ENCODE peak calls at places on chromosomes 7 and 10, in six cellular contexts. X, K, Z, W, F and R are unnamed samples.

GRCh38 chr7:24877790-24878311 is 102.1 kb downstream of the OSBPL3 start:
- DNase-seq in X (no peak), K (peak), Z (no peak), W (no peak), F (no peak), R (no peak)

GRCh38 chr10:93199221-93199681 is 125.6 kb downstream of the CYP26A1 start:
- DNase-seq in X (peak), K (peak), Z (peak), W (peak), F (no peak), R (no peak)

GRCh38 chr7:112226701-112227276 is 20.3 kb downstream of the ZNF277 start:
- DNase-seq in X (no peak), K (no peak), Z (no peak), W (no peak), F (no peak), R (no peak)

GRCh38 chr10:53256623-53257022 is 484.0 kb upstream of the MBL2 start:
- DNase-seq in X (no peak), K (no peak), Z (no peak), W (no peak), F (no peak), R (no peak)

GRCh38 chr10:79397575-79398303 is 47.7 kb downstream of the ZCCHC24 start:
- DNase-seq in X (no peak), K (peak), Z (no peak), W (no peak), F (no peak), R (no peak)

GRCh38 chr10:125742465-125742864 is 23.0 kb downstream of the EDRF1 start:
- DNase-seq in X (no peak), K (no peak), Z (no peak), W (no peak), F (no peak), R (no peak)

GRCh38 chr10:50857579-50857978 is 27.8 kb downstream of the A1CF start:
- DNase-seq in X (no peak), K (no peak), Z (no peak), W (no peak), F (no peak), R (no peak)

GRCh38 chr7:100418930-100419659 is 9.4 kb downstream of the ZCWPW1 start:
- DNase-seq in X (no peak), K (no peak), Z (no peak), W (no peak), F (no peak), R (no peak)

GRCh38 chr7:69204936-69205335 is 393.3 kb upstream of the AUTS2 start:
- DNase-seq in X (no peak), K (no peak), Z (no peak), W (no peak), F (no peak), R (no peak)

GRCh38 chr7:114026486-114027089 is 107.8 kb upstream of the PPP1R3A start:
- DNase-seq in X (no peak), K (peak), Z (no peak), W (no peak), F (no peak), R (no peak)

GRCh38 chr10:29598861-29599311 is 35.9 kb downstream of the SVIL start:
- DNase-seq in X (no peak), K (peak), Z (no peak), W (peak), F (no peak), R (no peak)

GRCh38 chr10:17661510-17661909 is 17.6 kb downstream of the STAM start:
- DNase-seq in X (no peak), K (no peak), Z (no peak), W (no peak), F (no peak), R (no peak)

GRCh38 chr10:22150842-22151241 is 67.0 kb downstream of the EBLN1 start:
- DNase-seq in X (no peak), K (no peak), Z (no peak), W (no peak), F (no peak), R (no peak)

GRCh38 chr10:108147346-108147745 is 982.8 kb upstream of the SORCS1 start:
- DNase-seq in X (no peak), K (no peak), Z (no peak), W (no peak), F (no peak), R (no peak)

GRCh38 chr10:110398419-110399162 is 93.9 kb upstream of the SMNDC1 start:
- DNase-seq in X (peak), K (peak), Z (peak), W (peak), F (peak), R (peak)

GRCh38 chr7:28556036-28556435 is 143.7 kb downstream of the CREB5 start:
- DNase-seq in X (no peak), K (no peak), Z (no peak), W (no peak), F (no peak), R (no peak)

DNA sequence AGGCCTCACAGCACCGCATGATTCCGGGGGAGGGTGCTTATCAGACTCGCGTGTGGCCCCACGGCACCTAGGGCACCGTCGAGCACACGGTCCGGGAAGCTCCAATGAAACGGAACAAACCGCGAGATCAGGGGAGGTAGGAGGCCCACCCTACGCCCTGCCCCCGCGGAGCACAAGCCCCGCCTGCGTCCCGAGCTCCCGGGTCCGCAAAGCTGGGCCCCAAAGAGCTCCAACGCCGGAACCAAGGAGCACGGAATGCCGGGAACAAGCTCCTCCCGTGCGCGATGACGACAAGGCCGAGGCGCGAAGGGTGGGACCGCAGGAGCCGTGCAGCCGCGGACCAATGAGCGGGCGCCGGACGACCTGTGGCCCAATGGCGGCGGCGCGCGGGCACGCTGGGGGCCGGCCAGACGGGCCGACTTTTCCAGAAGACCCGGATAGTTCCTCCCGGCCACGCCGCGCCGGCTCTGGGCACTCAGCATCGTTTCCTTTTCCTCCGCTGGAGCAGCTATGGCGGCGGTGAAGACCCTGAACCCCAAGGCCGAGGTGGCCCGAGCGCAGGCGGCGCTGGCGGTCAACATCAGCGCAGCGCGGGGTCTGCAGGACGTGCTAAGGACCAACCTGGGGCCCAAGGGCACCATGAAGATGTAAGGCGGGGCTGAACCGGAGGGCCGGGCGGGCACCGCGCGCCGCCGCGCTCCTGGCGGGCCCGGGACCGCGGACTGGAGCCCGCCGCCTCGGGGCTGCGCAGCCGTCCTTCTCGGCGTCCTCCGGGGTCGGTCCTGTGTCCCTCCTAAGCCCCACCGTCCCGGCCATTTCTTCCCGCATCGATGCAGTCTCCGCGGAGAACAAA is at the start of the genes CCT6A and PSPH:
- DNase-seq in X (peak), K (peak), Z (peak), W (peak), F (peak), R (peak)
- TF ChIP-seq POLR2A in X (peak), K (peak), Z (peak), W (peak), F (peak), R (peak)

GRCh38 chr10:85950921-85951320 is 415.7 kb downstream of the GRID1 start:
- DNase-seq in X (no peak), K (no peak), Z (no peak), W (no peak), F (no peak), R (no peak)

DNA sequence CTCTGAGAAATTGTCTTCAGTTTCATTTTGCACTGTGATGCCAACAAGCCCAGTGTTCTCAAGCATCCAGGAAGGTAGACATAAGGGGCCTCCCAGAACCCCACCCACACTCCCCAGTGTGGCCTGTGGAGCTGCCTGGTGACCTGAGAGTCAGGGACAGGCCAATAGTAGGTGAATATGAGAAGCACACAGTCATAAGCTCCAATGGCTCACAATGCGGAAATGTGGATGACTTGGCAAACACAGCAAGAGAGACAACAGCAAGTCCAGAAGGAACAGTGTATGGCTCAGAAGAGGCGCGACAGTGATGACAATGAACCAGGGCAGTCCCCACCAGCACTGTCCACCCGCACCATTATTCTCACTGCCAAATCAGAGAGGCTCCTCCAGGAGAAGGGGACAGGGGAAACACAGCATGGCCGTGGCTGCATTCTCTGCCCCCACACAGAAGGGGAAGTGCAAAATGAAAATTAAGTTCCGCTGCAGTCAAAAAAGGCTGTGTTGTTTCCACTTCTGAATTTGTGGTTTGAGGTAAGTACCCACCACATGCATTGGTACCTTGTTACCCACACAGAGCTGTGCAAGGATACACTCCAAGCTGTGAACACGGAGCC is 419.8 kb downstream of the GRID1 start:
- DNase-seq in X (no peak), K (no peak), Z (no peak), W (no peak), F (no peak), R (no peak)
- TF ChIP-seq POLR2A in X (no peak), K (no peak), Z (no peak), W (no peak), F (no peak), R (no peak)

GRCh38 chr10:45442670-45443069 is 68.7 kb downstream of the ALOX5 start:
- DNase-seq in X (no peak), K (no peak), Z (no peak), W (no peak), F (no peak), R (no peak)
- TF ChIP-seq POLR2A in X (no peak), K (no peak), Z (no peak), W (no peak), F (no peak), R (no peak)

DNA sequence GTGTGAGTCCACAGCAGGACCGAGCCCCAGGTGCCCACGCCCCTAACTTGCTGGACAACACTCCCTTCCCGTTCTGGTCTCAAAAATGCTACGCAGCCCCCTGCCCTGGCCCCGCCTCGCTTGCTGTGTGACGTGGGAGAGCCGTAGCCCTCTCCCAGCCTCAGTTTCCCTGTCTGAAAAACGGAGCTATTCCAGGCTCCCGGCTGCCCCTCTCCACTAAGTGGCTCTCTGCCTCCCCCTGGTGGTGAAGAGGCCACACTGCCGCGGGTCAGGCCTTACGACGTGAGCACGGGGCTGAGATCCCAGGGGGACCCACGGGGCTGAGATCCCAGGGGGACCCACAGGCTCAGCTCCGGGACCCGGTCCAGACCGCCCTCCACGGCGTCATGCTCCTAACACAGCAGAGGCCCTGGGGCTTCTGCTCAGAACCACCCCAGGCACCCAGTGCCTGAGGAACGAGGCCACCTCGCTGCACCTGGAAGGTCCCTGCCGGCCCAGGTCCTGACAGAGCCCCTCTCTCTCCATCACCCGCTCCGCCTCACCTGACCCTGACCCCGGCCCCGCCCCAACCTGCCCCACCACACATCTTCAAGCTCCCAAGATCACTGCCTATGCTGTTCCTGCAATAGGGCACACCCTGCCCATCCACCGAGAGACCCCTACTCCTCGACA is 26.7 kb downstream of the MICALL2 start:
- DNase-seq in X (peak), K (peak), Z (peak), W (peak), F (no peak), R (peak)
- TF ChIP-seq POLR2A in X (no peak), K (no peak), Z (no peak), W (no peak), F (no peak), R (peak)

GRCh38 chr10:112949875-112950507 is at the start of gene TCF7L2:
- DNase-seq in X (peak), K (peak), Z (peak), W (peak), F (peak), R (peak)
- TF ChIP-seq POLR2A in X (peak), K (peak), Z (peak), W (peak), F (peak), R (peak)

GRCh38 chr7:122148081-122148480 is 4.0 kb upstream of the AASS start:
- DNase-seq in X (no peak), K (no peak), Z (no peak), W (no peak), F (no peak), R (no peak)

GRCh38 chr7:122143376-122143750 is 686 bp downstream of the AASS start:
- DNase-seq in X (peak), K (peak), Z (peak), W (peak), F (no peak), R (no peak)

GRCh38 chr7:122140918-122141317 is 3.1 kb downstream of the AASS start:
- DNase-seq in X (no peak), K (no peak), Z (no peak), W (no peak), F (no peak), R (no peak)

GRCh38 chr7:122145937-122146336 is 1.9 kb upstream of the AASS start:
- DNase-seq in X (no peak), K (no peak), Z (no peak), W (no peak), F (no peak), R (no peak)

GRCh38 chr7:122143751-122144711 is at the start of gene AASS:
- DNase-seq in X (peak), K (peak), Z (peak), W (peak), F (peak), R (peak)
- TF ChIP-seq POLR2A in X (peak), K (peak), Z (peak), W (peak), F (peak), R (peak)

GRCh38 chr7:72924748-72925545 is at the start of gene POM121:
- DNase-seq in X (peak), K (peak), Z (peak), W (peak), F (no peak), R (peak)
- TF ChIP-seq POLR2A in X (peak), K (peak), Z (peak), W (peak), F (peak), R (peak)

GRCh38 chr7:139426258-139427028 is 57.0 kb downstream of the KLRG2 start:
- DNase-seq in X (no peak), K (no peak), Z (no peak), W (no peak), F (no peak), R (no peak)
- TF ChIP-seq POLR2A in X (no peak), K (no peak), Z (no peak), W (no peak), F (no peak), R (no peak)

GRCh38 chr7:44257618-44258422 is 57.0 kb downstream of the YKT6 start:
- DNase-seq in X (peak), K (peak), Z (peak), W (peak), F (no peak), R (peak)
- TF ChIP-seq POLR2A in X (no peak), K (no peak), Z (no peak), W (no peak), F (no peak), R (peak)

DNA sequence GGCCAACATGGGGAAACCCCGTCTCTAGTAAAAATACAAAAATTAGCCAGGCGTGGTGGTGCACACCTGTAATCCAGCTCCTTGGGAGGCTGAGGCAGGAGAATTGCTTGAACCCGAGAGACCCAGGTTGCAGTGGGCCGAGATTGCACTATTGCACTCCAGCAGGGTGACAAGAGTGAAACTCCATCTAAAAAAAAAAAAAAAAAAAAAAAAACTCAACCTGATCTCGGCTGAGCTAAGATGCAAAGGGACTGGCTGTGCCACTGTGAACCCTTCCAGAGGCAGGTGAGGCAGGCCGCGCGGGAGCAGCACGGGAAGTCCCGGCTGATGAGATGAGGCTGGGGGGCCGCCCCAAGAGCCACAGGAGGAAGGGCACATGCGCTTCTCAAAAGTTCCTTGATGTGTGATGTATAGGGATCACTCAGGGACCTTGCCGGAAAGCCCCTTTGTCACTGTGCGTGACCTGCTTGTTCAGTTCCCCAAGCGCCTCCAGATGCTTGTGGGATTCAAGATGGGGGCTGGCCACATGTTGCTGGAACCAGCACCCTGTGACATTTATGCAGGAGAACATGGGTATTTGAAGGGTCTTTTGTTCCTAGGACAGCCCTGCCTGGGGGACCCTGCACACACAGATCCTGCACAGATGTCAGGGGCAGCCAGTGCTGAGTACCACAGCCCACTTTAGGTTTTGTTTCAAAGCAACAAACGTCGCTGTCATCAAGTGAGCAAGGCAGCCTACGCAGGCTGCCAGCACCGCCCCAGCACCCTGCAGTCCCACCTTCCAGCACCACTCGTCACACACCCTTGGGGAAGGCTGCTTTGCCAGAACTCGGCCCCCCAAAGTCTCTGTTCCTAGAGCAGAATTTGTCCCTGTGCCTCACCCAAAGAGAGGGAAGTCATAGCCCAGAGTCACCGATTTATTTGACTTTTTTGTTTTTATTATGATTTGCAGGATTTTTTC is 74.8 kb upstream of the SH2B2 start:
- DNase-seq in X (no peak), K (no peak), Z (no peak), W (no peak), F (no peak), R (no peak)
- TF ChIP-seq POLR2A in X (no peak), K (no peak), Z (no peak), W (no peak), F (no peak), R (no peak)